ENCODE peak calls at places on chromosomes 13 and 19, in four cellular contexts. J is K562, K is HepG2, A is HCT116. I is an unnamed sample.

GRCh38 chr19:2616741-2617392 is 85.6 kb downstream of the GNG7 start:
- DNase-seq in K (peak; percentile 35), J (no peak), A (no peak), I (no peak)

GRCh38 chr13:64007334-64007733 is 2591.7 kb upstream of the PCDH20 start:
- DNase-seq in A (no peak), K (no peak), J (no peak), I (no peak)

GRCh38 chr19:49579947-49580263 is 451 bp downstream of the NOSIP start:
- DNase-seq in J (peak; percentile 15), K (no peak), A (no peak), I (no peak)

GRCh38 chr13:113158946-113159345 is 498 bp downstream of the PROZ start:
- DNase-seq in J (no peak), K (no peak), A (no peak), I (no peak)

GRCh38 chr13:75636339-75637095 is 387 bp downstream of the LMO7 start:
- DNase-seq in K (peak; percentile 18), J (peak; percentile 20), A (no peak), I (no peak)

GRCh38 chr13:41058229-41059070 is 2.9 kb upstream of the WBP4 start:
- DNase-seq in A (no peak), K (no peak), J (no peak), I (no peak)

GRCh38 chr19:48899781-48900476 is at the start of gene NUCB1:
- DNase-seq in A (peak; percentile 96), J (peak; percentile 98), K (peak; percentile 97), I (peak; percentile 79)

GRCh38 chr19:3392480-3392879 is 26.1 kb downstream of the NFIC start:
- DNase-seq in K (no peak), A (no peak), J (no peak), I (no peak)

GRCh38 chr13:28637714-28638355 is 21.1 kb upstream of the POMP start:
- DNase-seq in J (no peak), K (peak; percentile 59), A (no peak), I (no peak)

GRCh38 chr13:40178130-40178529 is 488.3 kb downstream of the FOXO1 start:
- DNase-seq in K (no peak), J (no peak), A (no peak), I (no peak)

GRCh38 chr13:98999635-98999952 is 21.7 kb upstream of the DOCK9 start:
- DNase-seq in J (no peak), A (no peak), K (no peak), I (no peak)

GRCh38 chr19:45621976-45622503 is 17.2 kb downstream of the EML2 start:
- DNase-seq in A (no peak), K (no peak), J (no peak), I (no peak)

GRCh38 chr19:45771331-45771933 is 2.4 kb upstream of the SIX5 start:
- DNase-seq in K (no peak), J (no peak), A (no peak), I (no peak)

GRCh38 chr13:94673841-94674240 is 38.5 kb downstream of the SOX21 start:
- DNase-seq in A (no peak), J (no peak), K (no peak), I (no peak)

GRCh38 chr19:824885-825284 is 2.8 kb upstream of the AZU1 start:
- DNase-seq in J (no peak), A (no peak), K (no peak), I (no peak)

GRCh38 chr19:18763674-18764590 is 27.2 kb downstream of the COMP start:
- DNase-seq in K (no peak), J (peak; percentile 73), A (no peak), I (no peak)
- TF ChIP-seq TCF7L2 in K (no peak), J (no peak), A (no peak), I (no peak)

GRCh38 chr13:110412132-110412912 is 105.2 kb downstream of the COL4A2 start:
- DNase-seq in J (peak; percentile 78), K (peak; percentile 49), A (peak; percentile 66), I (peak; percentile 51)
- H3K4me1 ChIP-seq in J (no peaks in the 10 kb centered on the region), K (no peaks in the 10 kb centered on the region), A (peaks cover 3% of the 10 kb centered on the region), I (no peaks in the 10 kb centered on the region)

DNA sequence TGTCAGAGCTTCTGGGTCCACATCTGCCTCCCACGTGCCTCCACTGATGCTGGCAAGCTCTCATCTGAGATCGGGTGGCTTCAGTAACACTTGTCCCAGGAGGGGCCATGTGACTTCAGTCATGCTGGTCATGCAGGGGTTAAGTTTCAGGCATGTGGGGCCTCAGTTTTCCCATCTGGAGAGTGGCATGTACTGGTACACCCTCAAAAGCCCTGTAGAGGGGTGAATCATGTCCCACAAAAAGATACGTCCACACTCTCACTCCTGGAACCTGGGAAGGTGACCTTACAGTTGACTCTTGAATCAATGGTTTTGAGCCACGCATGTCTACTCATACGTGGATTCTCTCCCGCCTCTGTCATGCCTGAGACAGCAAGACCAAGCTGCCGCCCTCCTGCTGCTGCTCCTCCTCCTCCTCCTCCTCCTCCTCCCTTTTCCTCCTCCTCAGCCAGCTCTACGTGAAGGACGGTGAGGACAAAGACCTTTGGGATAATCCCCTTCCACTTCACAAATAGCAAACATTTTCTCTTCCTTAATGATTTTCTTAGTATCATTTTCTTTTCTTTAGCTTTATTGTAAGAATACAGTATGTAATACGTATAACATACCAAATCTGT is 53.7 kb downstream of the COMP start:
- DNase-seq in A (no peak), J (no peak), K (no peak), I (no peak)
- H3K27me3 ChIP-seq in A (no peaks in the 10 kb centered on the region), J (no peaks in the 10 kb centered on the region), K (no peaks in the 10 kb centered on the region), I (no peaks in the 10 kb centered on the region)

GRCh38 chr13:92972751-92973150 is 253.9 kb upstream of the GPC6 start:
- DNase-seq in A (no peak), K (no peak), J (no peak), I (no peak)

GRCh38 chr13:92974905-92975429 is 251.6 kb upstream of the GPC6 start:
- DNase-seq in J (no peak), A (no peak), K (no peak), I (no peak)

DNA sequence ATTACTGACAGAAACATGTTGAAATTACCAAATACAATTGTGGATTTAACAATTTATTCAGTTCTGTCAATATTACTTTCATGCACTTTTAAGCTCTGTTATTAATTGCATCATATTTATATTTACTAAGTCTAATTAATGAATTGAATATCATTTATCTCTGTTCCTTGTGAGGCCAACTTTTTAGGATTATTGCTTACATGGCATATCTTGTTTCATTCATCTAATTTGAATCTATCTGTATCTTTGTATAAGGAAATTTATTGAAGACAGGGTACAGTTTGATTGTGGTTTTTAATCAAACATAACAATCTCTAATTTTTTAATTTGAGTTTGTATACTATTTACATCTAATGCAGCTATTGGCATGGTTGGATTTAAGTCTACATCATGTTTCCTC is 249.9 kb upstream of the GPC6 start:
- DNase-seq in A (no peak), J (no peak), K (no peak), I (no peak)
- TF ChIP-seq TCF7L2 in A (no peak), J (no peak), K (no peak), I (no peak)